ENCODE peak calls at places on chromosomes 1 and 21, in six cellular contexts. D is NCI-H226; A is CD8-positive, alpha-beta memory T cell; K is NCI-H2171; E is GM12891; N is activated T-cell treated with anti-CD3 and anti-CD28 coated beads, Interleukin-2, amount 50 U/mL, for 72 hours. L is an unnamed sample.

GRCh38 chr1:80217377-80217986 is 1211.0 kb upstream of the ADGRL4 start:
- DNase-seq in N (no peak), A (no peak), E (no peak), D (peak), K (no peak), L (no peak)

GRCh38 chr1:61782771-61783170 is 40.5 kb downstream of the PATJ start:
- DNase-seq in K (no peak), D (no peak), N (peak), A (peak), E (no peak), L (peak)

GRCh38 chr21:45874716-45875415 is 106.7 kb upstream of the COL6A1 start:
- DNase-seq in K (no peak), A (no peak), N (peak), E (no peak), D (no peak), L (no peak)

GRCh38 chr21:31161157-31161556 is 122.9 kb upstream of the KRTAP19-8 start:
- DNase-seq in A (no peak), N (peak), D (no peak), K (no peak), E (no peak), L (no peak)

GRCh38 chr1:8402109-8402704 is 84.3 kb downstream of the SLC45A1 start:
- DNase-seq in N (no peak), A (no peak), K (no peak), D (no peak), E (no peak), L (no peak)

GRCh38 chr1:31410871-31411270 is 2.1 kb upstream of the SERINC2 start:
- DNase-seq in E (no peak), N (no peak), A (no peak), K (no peak), D (no peak), L (no peak)

GRCh38 chr1:171248309-171248708 is at the start of gene FMO1:
- DNase-seq in E (no peak), A (no peak), N (no peak), D (no peak), K (no peak), L (no peak)

GRCh38 chr21:33801424-33802405 is 113.9 kb downstream of the ATP5PO start:
- DNase-seq in E (no peak), A (no peak), N (no peak), K (peak), D (peak), L (no peak)

GRCh38 chr21:34617753-34618339 is 2.9 kb upstream of the RCAN1 start:
- DNase-seq in A (no peak), E (no peak), D (no peak), N (no peak), K (no peak), L (no peak)

GRCh38 chr21:44053567-44053966 is 41.5 kb downstream of the TRAPPC10 start:
- DNase-seq in N (no peak), K (no peak), D (no peak), E (no peak), A (no peak), L (no peak)

GRCh38 chr1:84117868-84118267 is 26.2 kb upstream of the PRKACB start:
- DNase-seq in A (no peak), K (no peak), D (peak), E (no peak), N (no peak), L (no peak)

GRCh38 chr1:71668059-71668458 is 587.2 kb upstream of the ZRANB2 start:
- DNase-seq in E (no peak), N (no peak), A (no peak), K (peak), D (no peak), L (no peak)

GRCh38 chr1:33298623-33299277 is 22.1 kb downstream of the A3GALT2 start:
- DNase-seq in N (peak), K (peak), D (peak), E (peak), A (peak), L (peak)

GRCh38 chr1:19354531-19354981 is 42.4 kb downstream of the SLC66A1 start:
- DNase-seq in E (no peak), D (no peak), A (no peak), N (no peak), K (no peak), L (no peak)

GRCh38 chr1:45574105-45574626 is 9.7 kb upstream of the NASP start:
- DNase-seq in E (no peak), N (no peak), A (no peak), D (no peak), K (no peak), L (no peak)

GRCh38 chr1:59730302-59730701 is 84.4 kb upstream of the HOOK1 start:
- DNase-seq in E (no peak), D (peak), K (no peak), N (no peak), A (no peak), L (no peak)

GRCh38 chr1:155253797-155254196 is 1.5 kb downstream of the ENTREP3 start:
- DNase-seq in E (no peak), K (no peak), N (no peak), D (no peak), A (no peak), L (no peak)

GRCh38 chr1:226793620-226794276 is 54.7 kb upstream of the ITPKB start:
- DNase-seq in E (no peak), N (no peak), A (no peak), K (no peak), D (no peak), L (no peak)

GRCh38 chr1:83086346-83086745 is 912.6 kb downstream of the TTLL7 start:
- DNase-seq in N (no peak), E (no peak), D (no peak), A (no peak), K (no peak), L (no peak)